ENCODE peak calls at places on chromosomes 5 and 9, in eight cellular contexts. One of them, this sample, is unnamed.

GRCh38 chr9:69891696-69892095 is 71.1 kb downstream of the CFAP95 start:
- DNase-seq in Caco-2: no peak
- DNase-seq in heart left ventricle: no peak
- DNase-seq in lower leg skin: no peak
- DNase-seq in left lung: no peak
- DNase-seq in uterus: no peak
- DNase-seq in fibroblast of the aortic adventitia: no peak
- DNase-seq in fibroblast of pulmonary artery: no peak
- DNase-seq in this sample: no peak

GRCh38 chr5:95701074-95701473 is 18.3 kb upstream of the SPATA9 start:
- DNase-seq in Caco-2: no peak
- DNase-seq in heart left ventricle: no peak
- DNase-seq in lower leg skin: no peak
- DNase-seq in left lung: no peak
- DNase-seq in uterus: no peak
- DNase-seq in fibroblast of the aortic adventitia: no peak
- DNase-seq in fibroblast of pulmonary artery: no peak
- DNase-seq in this sample: no peak

GRCh38 chr5:16687898-16688297 is 71.1 kb upstream of the RETREG1 start:
- DNase-seq in Caco-2: no peak
- DNase-seq in heart left ventricle: peak
- DNase-seq in lower leg skin: no peak
- DNase-seq in left lung: no peak
- DNase-seq in uterus: no peak
- DNase-seq in fibroblast of the aortic adventitia: no peak
- DNase-seq in fibroblast of pulmonary artery: no peak
- DNase-seq in this sample: no peak

GRCh38 chr9:121498150-121498486 is 1.5 kb downstream of the GGTA1 start:
- DNase-seq in Caco-2: peak
- DNase-seq in heart left ventricle: peak
- DNase-seq in lower leg skin: peak
- DNase-seq in left lung: no peak
- DNase-seq in uterus: peak
- DNase-seq in fibroblast of the aortic adventitia: peak
- DNase-seq in fibroblast of pulmonary artery: peak
- DNase-seq in this sample: peak

GRCh38 chr9:69036319-69036718 is 767 bp downstream of the FXN start:
- DNase-seq in Caco-2: no peak
- DNase-seq in heart left ventricle: no peak
- DNase-seq in lower leg skin: no peak
- DNase-seq in left lung: no peak
- DNase-seq in uterus: no peak
- DNase-seq in fibroblast of the aortic adventitia: no peak
- DNase-seq in fibroblast of pulmonary artery: peak
- DNase-seq in this sample: peak

GRCh38 chr5:74446673-74447337 is 193.7 kb downstream of the ENC1 start:
- DNase-seq in Caco-2: no peak
- DNase-seq in heart left ventricle: peak
- DNase-seq in lower leg skin: no peak
- DNase-seq in left lung: no peak
- DNase-seq in uterus: peak
- DNase-seq in fibroblast of the aortic adventitia: peak
- DNase-seq in fibroblast of pulmonary artery: peak
- DNase-seq in this sample: no peak

GRCh38 chr9:82101475-82101874 is 112.9 kb downstream of the SPATA31D1 start:
- DNase-seq in Caco-2: no peak
- DNase-seq in heart left ventricle: no peak
- DNase-seq in lower leg skin: no peak
- DNase-seq in left lung: no peak
- DNase-seq in uterus: no peak
- DNase-seq in fibroblast of the aortic adventitia: no peak
- DNase-seq in fibroblast of pulmonary artery: no peak
- DNase-seq in this sample: no peak

GRCh38 chr9:71928376-71928775 is 16.9 kb downstream of the C9orf85 start:
- DNase-seq in Caco-2: no peak
- DNase-seq in heart left ventricle: no peak
- DNase-seq in lower leg skin: no peak
- DNase-seq in left lung: no peak
- DNase-seq in uterus: no peak
- DNase-seq in fibroblast of the aortic adventitia: peak
- DNase-seq in fibroblast of pulmonary artery: no peak
- DNase-seq in this sample: no peak

GRCh38 chr9:134600836-134601638 is 40.6 kb upstream of the COL5A1 start:
- DNase-seq in Caco-2: no peak
- DNase-seq in heart left ventricle: no peak
- DNase-seq in lower leg skin: peak
- DNase-seq in left lung: no peak
- DNase-seq in uterus: no peak
- DNase-seq in fibroblast of the aortic adventitia: no peak
- DNase-seq in fibroblast of pulmonary artery: no peak
- DNase-seq in this sample: no peak

GRCh38 chr5:127088226-127088625 is 14.9 kb upstream of the C5orf63 start:
- DNase-seq in Caco-2: no peak
- DNase-seq in heart left ventricle: no peak
- DNase-seq in lower leg skin: no peak
- DNase-seq in left lung: no peak
- DNase-seq in uterus: no peak
- DNase-seq in fibroblast of the aortic adventitia: peak
- DNase-seq in fibroblast of pulmonary artery: peak
- DNase-seq in this sample: peak
- H3K4me3 ChIP-seq in Caco-2: no peak
- H3K4me3 ChIP-seq in heart left ventricle: no peak
- H3K4me3 ChIP-seq in lower leg skin: no peak
- H3K4me3 ChIP-seq in left lung: no peak
- H3K4me3 ChIP-seq in uterus: no peak
- H3K4me3 ChIP-seq in fibroblast of the aortic adventitia: no peak
- H3K4me3 ChIP-seq in fibroblast of pulmonary artery: no peak
- H3K4me3 ChIP-seq in this sample: no peak

DNA sequence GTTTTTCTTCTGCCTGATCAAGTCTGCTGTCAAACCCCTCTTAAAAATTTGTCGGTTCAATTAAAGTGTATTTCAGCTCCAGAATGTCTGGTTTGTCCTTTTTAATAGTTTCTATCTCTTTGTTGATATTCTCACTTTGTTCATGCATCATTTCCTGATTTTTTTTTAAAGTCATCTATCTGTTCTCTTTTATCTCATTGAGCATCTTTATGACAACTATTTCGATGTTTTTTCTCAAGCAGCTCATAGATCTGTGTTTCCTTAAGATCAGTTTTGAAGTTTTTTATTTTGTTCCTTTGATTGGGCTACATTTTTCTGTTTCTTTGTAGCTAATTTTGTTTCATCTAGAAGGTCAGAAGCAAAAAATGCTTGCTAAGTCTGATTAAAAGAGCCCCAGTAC is 53.7 kb downstream of the FGD3 start:
- DNase-seq in Caco-2: no peak
- DNase-seq in heart left ventricle: no peak
- DNase-seq in lower leg skin: no peak
- DNase-seq in left lung: no peak
- DNase-seq in uterus: no peak
- DNase-seq in fibroblast of the aortic adventitia: no peak
- DNase-seq in fibroblast of pulmonary artery: no peak
- DNase-seq in this sample: no peak
- TF ChIP-seq CTCF in Caco-2: no peak
- TF ChIP-seq CTCF in heart left ventricle: no peak
- TF ChIP-seq CTCF in lower leg skin: no peak
- TF ChIP-seq CTCF in left lung: no peak
- TF ChIP-seq CTCF in uterus: no peak
- TF ChIP-seq CTCF in fibroblast of the aortic adventitia: no peak
- TF ChIP-seq CTCF in fibroblast of pulmonary artery: no peak
- TF ChIP-seq CTCF in this sample: no peak

DNA sequence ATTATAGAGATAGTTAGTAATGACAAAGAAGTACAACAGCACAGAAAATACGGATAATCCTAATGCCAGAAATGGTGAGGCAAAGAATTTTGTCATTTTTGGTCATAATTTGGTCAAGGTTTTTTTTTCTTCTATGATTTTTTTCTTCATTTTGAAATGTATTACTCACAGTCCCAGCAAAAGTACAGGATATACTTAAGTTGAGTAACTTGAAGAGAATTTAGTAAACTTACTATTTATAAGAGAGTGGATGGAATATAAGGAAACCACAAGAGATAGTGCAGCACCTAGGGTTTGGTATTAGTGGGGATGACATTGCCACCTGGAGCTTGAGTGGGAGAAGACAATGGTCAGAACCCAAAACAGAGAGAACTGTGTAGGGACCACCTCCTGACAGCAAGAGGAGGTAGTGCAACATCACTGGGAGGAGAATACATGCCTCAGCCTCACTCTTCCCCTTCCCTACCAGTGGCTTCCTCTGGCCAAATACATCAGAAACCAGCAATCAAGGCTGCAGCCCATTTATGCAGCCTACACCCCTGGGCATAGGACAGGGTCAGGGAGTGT is 434.5 kb upstream of the TRPC7 start:
- DNase-seq in Caco-2: no peak
- DNase-seq in heart left ventricle: no peak
- DNase-seq in lower leg skin: no peak
- DNase-seq in left lung: no peak
- DNase-seq in uterus: no peak
- DNase-seq in fibroblast of the aortic adventitia: peak
- DNase-seq in fibroblast of pulmonary artery: no peak
- DNase-seq in this sample: no peak
- H3K4me3 ChIP-seq in Caco-2: no peak
- H3K4me3 ChIP-seq in heart left ventricle: no peak
- H3K4me3 ChIP-seq in lower leg skin: no peak
- H3K4me3 ChIP-seq in left lung: no peak
- H3K4me3 ChIP-seq in uterus: no peak
- H3K4me3 ChIP-seq in fibroblast of the aortic adventitia: no peak
- H3K4me3 ChIP-seq in fibroblast of pulmonary artery: no peak
- H3K4me3 ChIP-seq in this sample: no peak

GRCh38 chr5:196350-196749 is 5.1 kb downstream of the LRRC14B start:
- DNase-seq in Caco-2: no peak
- DNase-seq in heart left ventricle: no peak
- DNase-seq in lower leg skin: no peak
- DNase-seq in left lung: no peak
- DNase-seq in uterus: no peak
- DNase-seq in fibroblast of the aortic adventitia: no peak
- DNase-seq in fibroblast of pulmonary artery: no peak
- DNase-seq in this sample: no peak

GRCh38 chr5:194603-195209 is 3.4 kb downstream of the LRRC14B start:
- DNase-seq in Caco-2: no peak
- DNase-seq in heart left ventricle: no peak
- DNase-seq in lower leg skin: no peak
- DNase-seq in left lung: peak
- DNase-seq in uterus: no peak
- DNase-seq in fibroblast of the aortic adventitia: no peak
- DNase-seq in fibroblast of pulmonary artery: no peak
- DNase-seq in this sample: no peak

GRCh38 chr5:194102-194501 is 2.8 kb downstream of the LRRC14B start:
- DNase-seq in Caco-2: no peak
- DNase-seq in heart left ventricle: peak
- DNase-seq in lower leg skin: no peak
- DNase-seq in left lung: peak
- DNase-seq in uterus: no peak
- DNase-seq in fibroblast of the aortic adventitia: no peak
- DNase-seq in fibroblast of pulmonary artery: no peak
- DNase-seq in this sample: peak

GRCh38 chr5:192970-193831 is 1.9 kb downstream of the LRRC14B start:
- DNase-seq in Caco-2: no peak
- DNase-seq in heart left ventricle: no peak
- DNase-seq in lower leg skin: no peak
- DNase-seq in left lung: no peak
- DNase-seq in uterus: no peak
- DNase-seq in fibroblast of the aortic adventitia: no peak
- DNase-seq in fibroblast of pulmonary artery: no peak
- DNase-seq in this sample: no peak

GRCh38 chr5:195401-196160 is 4.3 kb downstream of the LRRC14B start:
- DNase-seq in Caco-2: no peak
- DNase-seq in heart left ventricle: peak
- DNase-seq in lower leg skin: no peak
- DNase-seq in left lung: no peak
- DNase-seq in uterus: no peak
- DNase-seq in fibroblast of the aortic adventitia: no peak
- DNase-seq in fibroblast of pulmonary artery: no peak
- DNase-seq in this sample: no peak
- TF ChIP-seq CTCF in Caco-2: no peak
- TF ChIP-seq CTCF in heart left ventricle: no peak
- TF ChIP-seq CTCF in lower leg skin: no peak
- TF ChIP-seq CTCF in left lung: no peak
- TF ChIP-seq CTCF in uterus: no peak
- TF ChIP-seq CTCF in fibroblast of the aortic adventitia: no peak
- TF ChIP-seq CTCF in fibroblast of pulmonary artery: peak
- TF ChIP-seq CTCF in this sample: no peak

GRCh38 chr5:159052282-159053011 is 47.3 kb downstream of the EBF1 start:
- DNase-seq in Caco-2: no peak
- DNase-seq in heart left ventricle: no peak
- DNase-seq in lower leg skin: no peak
- DNase-seq in left lung: no peak
- DNase-seq in uterus: no peak
- DNase-seq in fibroblast of the aortic adventitia: peak
- DNase-seq in fibroblast of pulmonary artery: no peak
- DNase-seq in this sample: peak
- H3K4me3 ChIP-seq in Caco-2: no peak
- H3K4me3 ChIP-seq in heart left ventricle: no peak
- H3K4me3 ChIP-seq in lower leg skin: no peak
- H3K4me3 ChIP-seq in left lung: no peak
- H3K4me3 ChIP-seq in uterus: peak
- H3K4me3 ChIP-seq in fibroblast of the aortic adventitia: peak
- H3K4me3 ChIP-seq in fibroblast of pulmonary artery: no peak
- H3K4me3 ChIP-seq in this sample: no peak

This sample was measured in fibroblast of villous mesenchyme.